ENCODE peak calls at places on chromosomes 1 and 21, in five cellular contexts. T is HL-60; O is caudate nucleus; Y is H54; D is CD4-positive, alpha-beta memory T cell. L is an unnamed sample.

GRCh38 chr1:221887091-221887746 is 145.3 kb upstream of the DUSP10 start:
- DNase-seq in T (no peak), O (no peak), Y (peak), D (no peak), L (no peak)

GRCh38 chr1:13228343-13228781 is 2.4 kb upstream of the PRAMEF18 start:
- DNase-seq in T (peak), O (no peak), Y (no peak), D (peak), L (no peak)

GRCh38 chr21:43574741-43575465 is 84.4 kb downstream of the HSF2BP start:
- DNase-seq in T (peak), O (peak), Y (no peak), D (no peak), L (peak)

GRCh38 chr1:40948741-40949528 is 30.6 kb upstream of the CTPS1 start:
- DNase-seq in T (peak), O (peak), Y (peak), D (peak), L (no peak)

GRCh38 chr1:53738205-53739108 is 507 bp downstream of the GLIS1 start:
- DNase-seq in T (no peak), O (peak), Y (no peak), D (no peak), L (no peak)

GRCh38 chr1:14939527-14940284 is 213.8 kb upstream of the TMEM51 start:
- DNase-seq in T (no peak), O (no peak), Y (peak), D (no peak), L (no peak)

GRCh38 chr1:46558141-46558963 is 6.9 kb upstream of the KNCN start:
- DNase-seq in T (no peak), O (no peak), Y (no peak), D (no peak), L (no peak)

GRCh38 chr21:34799092-34799491 is 130.3 kb downstream of the CLIC6 start:
- DNase-seq in T (no peak), O (no peak), Y (no peak), D (no peak), L (no peak)

GRCh38 chr1:213675043-213675442 is 312.7 kb upstream of the PROX1 start:
- DNase-seq in T (no peak), O (no peak), Y (no peak), D (no peak), L (no peak)

GRCh38 chr1:244969355-244970235 is 105.3 kb upstream of the HNRNPU start:
- DNase-seq in T (peak), O (peak), Y (peak), D (peak), L (peak)

GRCh38 chr21:44291078-44291935 is 5.6 kb downstream of the AIRE start:
- DNase-seq in T (no peak), O (no peak), Y (no peak), D (no peak), L (no peak)

GRCh38 chr1:168092566-168093355 is 44.0 kb downstream of the GPR161 start:
- DNase-seq in T (no peak), O (no peak), Y (no peak), D (no peak), L (no peak)

GRCh38 chr1:84988588-84988987 is 8.3 kb downstream of the MCOLN2 start:
- DNase-seq in T (no peak), O (no peak), Y (no peak), D (no peak), L (no peak)

GRCh38 chr1:39453603-39454002 is 37.8 kb upstream of the BMP8A start:
- DNase-seq in T (no peak), O (no peak), Y (no peak), D (no peak), L (no peak)

GRCh38 chr1:234149217-234149616 is 224.0 kb upstream of the COA6 start:
- DNase-seq in T (no peak), O (no peak), Y (peak), D (no peak), L (no peak)

GRCh38 chr21:34190576-34191301 is 117.4 kb downstream of the MRPS6 start:
- DNase-seq in T (no peak), O (peak), Y (no peak), D (no peak), L (no peak)

GRCh38 chr1:46284597-46285564 is 18.5 kb downstream of the LRRC41 start:
- DNase-seq in T (no peak), O (no peak), Y (no peak), D (no peak), L (no peak)

GRCh38 chr1:8122477-8123407 is 96.6 kb upstream of the ERRFI1 start:
- DNase-seq in T (no peak), O (no peak), Y (no peak), D (no peak), L (no peak)

GRCh38 chr1:228205526-228206436 is 2.1 kb upstream of the OBSCN start:
- DNase-seq in T (no peak), O (no peak), Y (no peak), D (no peak), L (no peak)

GRCh38 chr1:43034778-43035177 is 76.1 kb upstream of the SLC2A1 start:
- DNase-seq in T (no peak), O (no peak), Y (no peak), D (peak), L (no peak)

GRCh38 chr1:165898837-165899236 is 71.4 kb downstream of the UCK2 start:
- DNase-seq in T (no peak), O (no peak), Y (peak), D (no peak), L (no peak)

GRCh38 chr1:202237052-202237451 is 43.5 kb downstream of the LGR6 start:
- DNase-seq in T (peak), O (no peak), Y (peak), D (no peak), L (no peak)

GRCh38 chr1:81119319-81119718 is 681.4 kb upstream of the ADGRL2 start:
- DNase-seq in T (no peak), O (no peak), Y (no peak), D (no peak), L (no peak)